ENCODE peak calls at places on chromosomes 11 and 22, in seven cellular contexts. M, F, C, X, Q, L and K are unnamed samples.
A peak's percentile ranks its signal among the peaks of the same experiment; 100 is the strongest.

GRCh38 chr22:35594686-35595085 is 22.4 kb downstream of the MB start:
- DNase-seq in M (no peak), F (no peak), C (no peak), X (peak; percentile 22), Q (no peak), L (no peak), K (no peak)

GRCh38 chr11:16771350-16772140 is 33.1 kb downstream of the C11orf58 start:
- DNase-seq in M (no peak), F (no peak), C (no peak), X (no peak), Q (no peak), L (no peak), K (no peak)

GRCh38 chr22:35397095-35397904 is 2.6 kb upstream of the MCM5 start:
- DNase-seq in M (no peak), F (no peak), C (no peak), X (no peak), Q (peak; percentile 26), L (peak; percentile 29), K (peak; percentile 59)

GRCh38 chr11:42913731-42914130 is 398.1 kb upstream of the API5 start:
- DNase-seq in M (no peak), F (no peak), C (no peak), X (no peak), Q (no peak), L (no peak), K (no peak)

GRCh38 chr11:605286-606129 is 10.2 kb downstream of the IRF7 start:
- DNase-seq in M (no peak), F (no peak), C (no peak), X (peak; percentile 73), Q (no peak), L (no peak), K (no peak)

GRCh38 chr11:88623536-88623935 is 286.0 kb upstream of the CTSC start:
- DNase-seq in M (no peak), F (no peak), C (no peak), X (no peak), Q (no peak), L (peak; percentile 14), K (peak; percentile 56)

GRCh38 chr22:28802595-28803087 is 2.3 kb upstream of the XBP1 start:
- DNase-seq in M (no peak), F (no peak), C (no peak), X (peak; percentile 14), Q (peak; percentile 29), L (no peak), K (no peak)

GRCh38 chr11:1163911-1164735 is 6.4 kb downstream of the MUC5AC start:
- DNase-seq in M (peak; percentile 40), F (no peak), C (peak; percentile 63), X (peak; percentile 62), Q (no peak), L (no peak), K (no peak)

GRCh38 chr11:22221143-22221542 is 28.3 kb downstream of the ANO5 start:
- DNase-seq in M (no peak), F (no peak), C (no peak), X (no peak), Q (no peak), L (no peak), K (no peak)

GRCh38 chr11:112212710-112213109 is 13.5 kb upstream of the PTS start:
- DNase-seq in M (no peak), F (no peak), C (no peak), X (no peak), Q (no peak), L (no peak), K (peak; percentile 45)

GRCh38 chr11:59962103-59962474 is 1.7 kb upstream of the OOSP4A start:
- DNase-seq in M (no peak), F (no peak), C (no peak), X (no peak), Q (no peak), L (no peak), K (no peak)

GRCh38 chr11:63444181-63444580 is 46.8 kb downstream of the PLAAT5 start:
- DNase-seq in M (no peak), F (no peak), C (no peak), X (no peak), Q (no peak), L (no peak), K (no peak)

GRCh38 chr11:68053981-68054812 is 15.4 kb downstream of the TCIRG1 start:
- DNase-seq in M (no peak), F (no peak), C (no peak), X (no peak), Q (no peak), L (no peak), K (no peak)

GRCh38 chr11:42840176-42840829 is 471.5 kb upstream of the API5 start:
- DNase-seq in M (no peak), F (no peak), C (no peak), X (no peak), Q (no peak), L (no peak), K (no peak)

GRCh38 chr22:40325315-40325714 is 21.0 kb upstream of the ADSL start:
- DNase-seq in M (no peak), F (no peak), C (no peak), X (no peak), Q (no peak), L (no peak), K (no peak)

GRCh38 chr11:35163209-35163608 is 24.2 kb downstream of the CD44 start:
- DNase-seq in M (no peak), F (no peak), C (no peak), X (no peak), Q (peak; percentile 58), L (no peak), K (no peak)
- H3K4me3 ChIP-seq in M (no peak overlapping the region), F (no peak overlapping the region), C (no peak overlapping the region), X (no peak overlapping the region), Q (no peak overlapping the region), L (no peak overlapping the region), K (no peak overlapping the region)

DNA sequence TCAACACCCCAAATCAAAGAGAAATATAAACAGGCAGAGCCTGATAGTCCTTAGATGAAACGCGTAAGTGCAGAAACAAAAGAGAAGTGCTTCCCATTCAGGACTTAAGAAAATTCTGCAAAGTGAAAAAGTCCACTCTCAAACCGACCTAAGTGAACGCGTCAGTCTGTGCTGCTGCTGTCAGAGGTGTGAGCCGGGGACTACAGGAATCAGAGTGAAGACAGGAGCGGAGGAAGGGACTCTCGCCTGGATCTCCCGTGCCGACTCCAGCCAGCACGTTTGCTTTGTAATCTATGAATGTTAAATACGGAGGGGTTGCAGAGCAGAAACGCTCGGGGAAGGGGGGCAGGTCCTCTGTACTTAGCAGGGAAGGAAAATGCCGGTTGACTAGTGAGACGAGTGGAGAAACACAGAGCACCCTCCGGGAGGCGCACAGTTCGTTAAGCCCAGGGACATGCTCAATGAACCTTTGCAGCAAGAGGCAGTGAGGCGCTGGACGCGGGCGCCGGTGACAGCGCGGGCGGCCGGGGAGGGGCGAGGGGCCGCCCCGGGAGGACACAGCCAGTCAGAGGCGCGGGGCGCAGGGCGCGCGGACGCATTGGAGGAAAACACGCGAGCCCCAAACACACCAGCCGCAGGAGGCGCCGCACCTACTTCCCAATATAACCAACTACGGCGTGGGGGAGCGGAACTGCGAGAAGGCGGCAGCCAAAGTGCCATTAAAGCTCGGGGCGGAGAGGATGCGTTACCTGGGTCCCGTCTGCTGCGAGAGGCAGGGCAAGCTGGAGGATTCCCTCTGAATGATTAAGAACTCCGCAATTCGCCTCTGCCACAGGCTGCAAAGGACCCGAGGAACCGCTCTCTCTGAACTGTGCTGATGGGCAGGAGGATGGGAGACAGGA is at the start of gene CNTN5:
- DNase-seq in M (peak; percentile 45), F (no peak), C (peak; percentile 73), X (peak; percentile 79), Q (peak; percentile 22), L (peak; percentile 5), K (peak; percentile 46)
- H3K4me3 ChIP-seq in M (peak within 1 kb of the TSS; percentile 30), F (peak within 1 kb of the TSS; percentile 18), C (peak within 1 kb of the TSS; percentile 68), X (peak within 1 kb of the TSS; percentile 49), Q (peak within 1 kb of the TSS; percentile 45), L (peak within 1 kb of the TSS; percentile 39), K (peak within 1 kb of the TSS; percentile 45)

DNA sequence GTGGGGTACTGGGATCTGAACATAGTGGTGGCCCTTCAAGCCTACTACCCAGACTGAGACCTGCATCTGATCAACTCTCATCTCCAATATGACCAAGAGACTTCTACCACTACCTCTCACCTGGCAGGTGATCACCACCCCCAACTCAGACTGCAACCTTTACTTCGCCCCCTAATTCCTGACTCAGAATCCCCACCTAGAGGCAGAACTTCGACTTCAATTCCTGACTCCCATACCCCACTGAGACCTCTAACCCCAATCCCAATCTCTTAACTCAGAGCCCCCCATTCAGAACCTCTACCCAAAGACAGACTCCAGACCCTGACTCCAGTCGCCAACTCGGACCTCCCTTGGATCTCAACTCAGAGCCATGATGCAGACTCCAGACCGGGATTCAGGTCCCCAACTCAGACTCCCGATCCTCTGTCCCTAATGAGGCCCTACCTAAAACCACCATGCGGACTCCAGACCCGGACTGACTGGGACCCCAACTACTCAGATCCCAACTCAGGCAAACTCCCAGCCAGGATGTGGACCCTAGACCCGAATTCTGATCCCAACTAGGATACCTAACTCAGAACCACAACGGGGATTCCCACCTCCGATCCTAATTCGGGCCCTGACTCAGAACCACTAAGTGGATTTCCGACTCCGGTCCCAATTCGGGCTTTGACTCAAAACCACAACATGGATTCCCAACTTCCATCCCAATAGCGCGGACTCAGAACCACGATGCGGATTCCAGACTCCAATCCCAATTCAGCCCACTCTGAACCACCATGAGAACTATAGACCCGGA is 1.2 kb downstream of the KCNQ1OT1 start:
- DNase-seq in M (peak; percentile 41), F (no peak), C (peak; percentile 33), X (no peak), Q (peak; percentile 58), L (no peak), K (peak; percentile 9)
- H3K4me3 ChIP-seq in M (peak overlapping the region; percentile 73), F (peak overlapping the region; percentile 78), C (peak overlapping the region; percentile 84), X (peak overlapping the region; percentile 82), Q (peak overlapping the region; percentile 95), L (peak overlapping the region; percentile 71), K (peak overlapping the region; percentile 80)

GRCh38 chr11:35978173-35978572 is 34.3 kb downstream of the LDLRAD3 start:
- DNase-seq in M (no peak), F (no peak), C (no peak), X (no peak), Q (no peak), L (no peak), K (no peak)
- H3K4me3 ChIP-seq in M (no peak overlapping the region), F (no peak overlapping the region), C (no peak overlapping the region), X (no peak overlapping the region), Q (no peak overlapping the region), L (no peak overlapping the region), K (no peak overlapping the region)

DNA sequence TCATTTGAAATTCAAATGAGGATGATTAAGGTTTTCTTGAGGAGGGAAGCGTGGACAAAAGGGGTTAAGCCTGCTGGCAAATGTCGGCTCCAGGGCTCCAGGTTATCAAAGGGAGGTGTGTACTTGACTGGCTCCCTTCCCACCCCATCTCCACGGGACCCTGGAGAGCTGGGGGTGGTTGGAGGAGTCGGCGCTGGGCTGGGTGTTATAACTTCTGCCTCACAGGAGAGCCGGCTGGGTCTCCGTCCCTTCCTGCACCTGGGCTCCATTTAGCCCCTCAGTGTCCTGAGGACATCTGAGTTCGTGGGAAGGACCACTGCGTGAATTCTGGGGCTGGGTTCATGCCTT is 15.6 kb downstream of the POU2F3 start:
- DNase-seq in M (no peak), F (no peak), C (no peak), X (no peak), Q (no peak), L (no peak), K (no peak)
- H3K4me3 ChIP-seq in M (no peak overlapping the region), F (no peak overlapping the region), C (no peak overlapping the region), X (no peak overlapping the region), Q (no peak overlapping the region), L (no peak overlapping the region), K (no peak overlapping the region)

DNA sequence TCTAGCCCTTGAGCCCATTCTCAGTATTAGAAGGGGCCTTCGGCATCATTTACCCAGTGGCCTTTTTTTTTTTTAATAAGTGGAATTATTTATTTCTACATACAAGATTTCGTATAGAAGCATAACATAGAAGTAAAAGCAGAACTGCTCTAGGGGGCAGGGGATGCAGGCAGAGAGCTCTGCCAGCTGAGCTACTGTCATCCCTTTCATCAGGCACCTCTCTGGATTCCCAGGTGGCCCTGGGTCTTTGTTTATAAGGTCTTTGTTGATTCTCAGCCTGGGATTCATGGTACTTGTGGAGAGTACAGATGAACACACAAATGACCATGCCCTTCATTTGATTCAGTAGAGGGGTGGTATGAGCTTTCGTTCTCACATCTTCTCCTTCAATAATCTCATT is 66.4 kb downstream of the GAB2 start:
- DNase-seq in M (no peak), F (no peak), C (no peak), X (no peak), Q (peak; percentile 4), L (no peak), K (no peak)
- H3K4me3 ChIP-seq in M (no peak overlapping the region), F (no peak overlapping the region), C (peak overlapping the region; percentile 52), X (no peak overlapping the region), Q (peak overlapping the region; percentile 64), L (no peak overlapping the region), K (no peak overlapping the region)